ENCODE peak calls at places on chromosomes 6 and 20, in five cellular contexts. N is HepG2, H is GM12878, W is IMR-90, X is K562. V is an unnamed sample.

GRCh38 chr6:62283828-62284411 is 2.1 kb downstream of the KHDRBS2 start:
- DNase-seq in N (peak; percentile 50), H (no peak), W (peak; percentile 0), X (no peak), V (peak; percentile 23)

GRCh38 chr6:159919800-159920199 is 29.0 kb downstream of the MAS1 start:
- DNase-seq in N (no peak), H (no peak), W (no peak), X (no peak), V (no peak)

GRCh38 chr6:7467007-7467897 is 74.2 kb upstream of the DSP start:
- DNase-seq in N (peak; percentile 97), H (no peak), W (peak; percentile 26), X (no peak), V (no peak)

GRCh38 chr6:112189494-112189893 is 64.9 kb downstream of the LAMA4 start:
- DNase-seq in N (no peak), H (no peak), W (peak; percentile 5), X (no peak), V (no peak)

GRCh38 chr20:45300961-45301360 is 5.7 kb upstream of the RBPJL start:
- DNase-seq in N (peak; percentile 56), H (no peak), W (peak; percentile 19), X (peak; percentile 71), V (peak; percentile 79)

GRCh38 chr20:15446373-15446772 is 1109.0 kb upstream of the FLRT3 start:
- DNase-seq in N (no peak), H (no peak), W (no peak), X (no peak), V (no peak)

GRCh38 chr20:63196756-63197470 is 19.0 kb downstream of the YTHDF1 start:
- DNase-seq in N (no peak), H (no peak), W (no peak), X (peak; percentile 51), V (no peak)

GRCh38 chr20:11012975-11013374 is 339.2 kb upstream of the JAG1 start:
- DNase-seq in N (no peak), H (no peak), W (peak; percentile 50), X (no peak), V (no peak)

GRCh38 chr20:5067877-5068276 is 51.9 kb downstream of the PCNA start:
- DNase-seq in N (no peak), H (no peak), W (no peak), X (no peak), V (no peak)

GRCh38 chr6:158409451-158409850 is 97.2 kb downstream of the TULP4 start:
- DNase-seq in N (no peak), H (no peak), W (peak; percentile 75), X (no peak), V (peak; percentile 52)

GRCh38 chr6:129755787-129756186 is 45.8 kb upstream of the ARHGAP18 start:
- DNase-seq in N (no peak), H (no peak), W (no peak), X (no peak), V (no peak)

GRCh38 chr20:4549711-4550259 is 171.9 kb upstream of the PRND start:
- DNase-seq in N (no peak), H (no peak), W (no peak), X (no peak), V (no peak)

GRCh38 chr20:56400001-56400640 is 7.7 kb downstream of the CSTF1 start:
- DNase-seq in N (peak; percentile 76), H (peak; percentile 31), W (peak; percentile 84), X (peak; percentile 48), V (peak; percentile 56)

GRCh38 chr6:111781055-111781708 is 92.1 kb downstream of the FYN start:
- DNase-seq in N (no peak), H (no peak), W (peak; percentile 68), X (no peak), V (no peak)

GRCh38 chr6:54244430-54244829 is 63.8 kb upstream of the TINAG start:
- DNase-seq in N (peak; percentile 18), H (no peak), W (peak; percentile 24), X (no peak), V (peak; percentile 3)

GRCh38 chr20:53774487-53775203 is 181.0 kb upstream of the ZNF217 start:
- DNase-seq in N (no peak), H (no peak), W (peak; percentile 95), X (no peak), V (no peak)

GRCh38 chr6:85300581-85300980 is 149.3 kb upstream of the NT5E start:
- DNase-seq in N (no peak), H (no peak), W (no peak), X (no peak), V (no peak)
- TF ChIP-seq MXI1 in N (no peak), H (no peak), W (no peak), X (no peak), V (no peak)

GRCh38 chr6:100724696-100725095 is 156.4 kb downstream of the ASCC3 start:
- DNase-seq in N (no peak), H (no peak), W (no peak), X (no peak), V (no peak)
- TF ChIP-seq MXI1 in N (no peak), H (no peak), W (no peak), X (no peak), V (no peak)

GRCh38 chr20:23636908-23637281 is 860 bp downstream of the CST3 start:
- DNase-seq in N (no peak), H (no peak), W (no peak), X (no peak), V (no peak)

GRCh38 chr20:23636182-23636907 is 1.4 kb downstream of the CST3 start:
- DNase-seq in N (no peak), H (no peak), W (no peak), X (no peak), V (no peak)

GRCh38 chr20:23639490-23639958 is 1.8 kb upstream of the CST3 start:
- DNase-seq in N (no peak), H (no peak), W (no peak), X (no peak), V (no peak)

GRCh38 chr20:23638309-23638708 is 554 bp upstream of the CST3 start:
- DNase-seq in N (no peak), H (no peak), W (no peak), X (no peak), V (no peak)

GRCh38 chr20:23637282-23638221 is at the start of gene CST3:
- DNase-seq in N (peak; percentile 87), H (no peak), W (peak; percentile 81), X (peak; percentile 92), V (peak; percentile 91)
- TF ChIP-seq MXI1 in N (peak; percentile 83), H (no peak), W (peak; percentile 72), X (no peak), V (peak; percentile 29)

GRCh38 chr6:52726741-52727535 is 36.3 kb downstream of the GSTA2 start:
- DNase-seq in N (no peak), H (no peak), W (no peak), X (no peak), V (no peak)
- TF ChIP-seq MXI1 in N (no peak), H (no peak), W (no peak), X (no peak), V (no peak)

GRCh38 chr6:166005401-166005845 is 162.2 kb downstream of the TBXT start:
- DNase-seq in N (no peak), H (no peak), W (peak; percentile 62), X (no peak), V (no peak)
- TF ChIP-seq MXI1 in N (no peak), H (no peak), W (no peak), X (no peak), V (no peak)

GRCh38 chr20:49422176-49422575 is 60.3 kb downstream of the KCNB1 start:
- DNase-seq in N (no peak), H (no peak), W (no peak), X (no peak), V (no peak)

GRCh38 chr20:49427751-49428518 is 54.5 kb downstream of the KCNB1 start:
- DNase-seq in N (no peak), H (no peak), W (no peak), X (no peak), V (no peak)

GRCh38 chr20:49426873-49427272 is 55.6 kb downstream of the KCNB1 start:
- DNase-seq in N (no peak), H (no peak), W (no peak), X (no peak), V (no peak)

GRCh38 chr20:49426395-49426794 is 56.1 kb downstream of the KCNB1 start:
- DNase-seq in N (no peak), H (no peak), W (no peak), X (no peak), V (no peak)

GRCh38 chr20:49424536-49424935 is 57.9 kb downstream of the KCNB1 start:
- DNase-seq in N (no peak), H (no peak), W (no peak), X (no peak), V (peak; percentile 79)
- TF ChIP-seq MXI1 in N (no peak), H (no peak), W (no peak), X (no peak), V (peak; percentile 72)

DNA sequence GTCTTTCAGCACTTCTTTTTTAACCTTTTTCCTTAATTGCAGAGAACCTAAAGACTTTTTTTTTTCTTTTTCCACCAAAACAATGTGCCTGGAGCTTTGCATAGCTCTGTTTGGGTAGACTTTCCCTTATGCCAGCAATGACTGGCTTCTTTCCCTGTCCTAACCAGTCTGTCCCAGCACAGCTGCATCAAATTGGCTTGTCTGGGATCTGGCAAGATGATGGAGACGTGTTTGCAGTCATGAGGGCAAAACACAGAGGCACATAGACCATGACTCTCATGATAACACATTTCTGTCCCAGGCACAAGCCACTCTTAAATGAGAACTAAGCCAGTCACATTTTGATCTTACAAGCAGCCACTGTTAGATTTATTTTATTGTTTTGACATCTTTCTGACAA is 16.5 kb downstream of the HEY2 start:
- DNase-seq in N (no peak), H (no peak), W (no peak), X (no peak), V (no peak)
- TF ChIP-seq MXI1 in N (no peak), H (no peak), W (no peak), X (no peak), V (no peak)

GRCh38 chr20:36352843-36353553 is 46.9 kb downstream of the DLGAP4 start:
- DNase-seq in N (peak; percentile 45), H (no peak), W (no peak), X (no peak), V (no peak)
- TF ChIP-seq MXI1 in N (no peak), H (no peak), W (no peak), X (no peak), V (no peak)

V was measured in SK-N-SH.